ENCODE peak calls at places on chromosomes 11 and 22, in four cellular contexts. One of them, this sample, is unnamed.

GRCh38 chr22:26718488-26718887 is 61.1 kb downstream of the MIAT start:
- DNase-seq in K562: no peak
- DNase-seq in GM12878: no peak
- DNase-seq in HepG2: no peak
- DNase-seq in this sample: no peak

GRCh38 chr11:78424334-78425270 is 7.0 kb upstream of the GAB2 start:
- DNase-seq in K562: no peak
- DNase-seq in GM12878: peak
- DNase-seq in HepG2: no peak
- DNase-seq in this sample: no peak

GRCh38 chr11:36746886-36747710 is 149.1 kb upstream of the RAG2 start:
- DNase-seq in K562: peak
- DNase-seq in GM12878: peak
- DNase-seq in HepG2: peak
- DNase-seq in this sample: peak

GRCh38 chr11:76588455-76589325 is 81.9 kb downstream of the LRRC32 start:
- DNase-seq in K562: no peak
- DNase-seq in GM12878: no peak
- DNase-seq in HepG2: no peak
- DNase-seq in this sample: no peak

GRCh38 chr22:16608931-16609330 is 16.3 kb upstream of the CCT8L2 start:
- DNase-seq in K562: peak
- DNase-seq in GM12878: no peak
- DNase-seq in HepG2: no peak
- DNase-seq in this sample: no peak

GRCh38 chr11:64173616-64174355 is 7.9 kb upstream of the MACROD1 start:
- DNase-seq in K562: no peak
- DNase-seq in GM12878: no peak
- DNase-seq in HepG2: no peak
- DNase-seq in this sample: no peak

GRCh38 chr11:66861774-66862558 is 5.1 kb downstream of the LRFN4 start:
- DNase-seq in K562: no peak
- DNase-seq in GM12878: no peak
- DNase-seq in HepG2: no peak
- DNase-seq in this sample: no peak

GRCh38 chr11:98940913-98941312 is 79.8 kb upstream of the CNTN5 start:
- DNase-seq in K562: no peak
- DNase-seq in GM12878: no peak
- DNase-seq in HepG2: no peak
- DNase-seq in this sample: peak

GRCh38 chr22:35783943-35784614 is 66.4 kb downstream of the APOL5 start:
- DNase-seq in K562: no peak
- DNase-seq in GM12878: no peak
- DNase-seq in HepG2: no peak
- DNase-seq in this sample: no peak

GRCh38 chr11:114563077-114563476 is 3.4 kb upstream of the NXPE1 start:
- DNase-seq in K562: no peak
- DNase-seq in GM12878: no peak
- DNase-seq in HepG2: no peak
- DNase-seq in this sample: no peak

GRCh38 chr22:46900549-46900948 is 138.1 kb downstream of the TBC1D22A start:
- DNase-seq in K562: no peak
- DNase-seq in GM12878: no peak
- DNase-seq in HepG2: no peak
- DNase-seq in this sample: no peak

GRCh38 chr11:85875505-85875904 is 20.3 kb downstream of the CCDC83 start:
- DNase-seq in K562: no peak
- DNase-seq in GM12878: no peak
- DNase-seq in HepG2: no peak
- DNase-seq in this sample: no peak

GRCh38 chr11:75063732-75064314 is 32.9 kb downstream of the OR2AT4 start:
- DNase-seq in K562: no peak
- DNase-seq in GM12878: no peak
- DNase-seq in HepG2: no peak
- DNase-seq in this sample: no peak

GRCh38 chr11:106681435-106681834 is 336.8 kb downstream of the GUCY1A2 start:
- DNase-seq in K562: no peak
- DNase-seq in GM12878: no peak
- DNase-seq in HepG2: no peak
- DNase-seq in this sample: no peak

GRCh38 chr11:115462004-115462541 is 42.1 kb downstream of the CADM1 start:
- DNase-seq in K562: no peak
- DNase-seq in GM12878: no peak
- DNase-seq in HepG2: no peak
- DNase-seq in this sample: no peak

GRCh38 chr11:78418584-78419211 is 1.1 kb upstream of the GAB2 start:
- DNase-seq in K562: no peak
- DNase-seq in GM12878: no peak
- DNase-seq in HepG2: no peak
- DNase-seq in this sample: no peak

GRCh38 chr11:102361100-102362021 is 14.3 kb downstream of the BIRC2 start:
- DNase-seq in K562: no peak
- DNase-seq in GM12878: peak
- DNase-seq in HepG2: no peak
- DNase-seq in this sample: no peak

GRCh38 chr22:50726643-50727340 is 11.2 kb upstream of the ACR start:
- DNase-seq in K562: peak
- DNase-seq in GM12878: no peak
- DNase-seq in HepG2: peak
- DNase-seq in this sample: no peak

GRCh38 chr22:46108564-46109473 is 41.5 kb upstream of the PPARA start:
- DNase-seq in K562: peak
- DNase-seq in GM12878: no peak
- DNase-seq in HepG2: peak
- DNase-seq in this sample: no peak

GRCh38 chr11:75924966-75925784 is 110.2 kb downstream of the UVRAG start:
- DNase-seq in K562: no peak
- DNase-seq in GM12878: no peak
- DNase-seq in HepG2: no peak
- DNase-seq in this sample: no peak

GRCh38 chr11:120558754-120559431 is 47.3 kb downstream of the GRIK4 start:
- DNase-seq in K562: no peak
- DNase-seq in GM12878: no peak
- DNase-seq in HepG2: no peak
- DNase-seq in this sample: no peak

GRCh38 chr11:65503923-65504670 is 5.3 kb downstream of the MALAT1 start:
- DNase-seq in K562: no peak
- DNase-seq in GM12878: no peak
- DNase-seq in HepG2: no peak
- DNase-seq in this sample: no peak

GRCh38 chr22:47288640-47289039 is 526.2 kb downstream of the TBC1D22A start:
- DNase-seq in K562: no peak
- DNase-seq in GM12878: no peak
- DNase-seq in HepG2: no peak
- DNase-seq in this sample: peak

GRCh38 chr22:20422965-20423635 is 14.5 kb downstream of the SCARF2 start:
- DNase-seq in K562: no peak
- DNase-seq in GM12878: no peak
- DNase-seq in HepG2: no peak
- DNase-seq in this sample: no peak

GRCh38 chr11:134418119-134418840 is 6.2 kb upstream of the B3GAT1 start:
- DNase-seq in K562: no peak
- DNase-seq in GM12878: no peak
- DNase-seq in HepG2: no peak
- DNase-seq in this sample: peak

GRCh38 chr11:44315947-44316387 is 6.0 kb upstream of the ALX4 start:
- DNase-seq in K562: no peak
- DNase-seq in GM12878: no peak
- DNase-seq in HepG2: no peak
- DNase-seq in this sample: no peak

GRCh38 chr11:12287374-12288211 is 89.8 kb upstream of the PARVA start:
- DNase-seq in K562: peak
- DNase-seq in GM12878: no peak
- DNase-seq in HepG2: peak
- DNase-seq in this sample: peak

GRCh38 chr22:29830585-29830984 is 7.5 kb downstream of the ASCC2 start:
- DNase-seq in K562: no peak
- DNase-seq in GM12878: no peak
- DNase-seq in HepG2: no peak
- DNase-seq in this sample: no peak

GRCh38 chr11:12110714-12111481 is 508 bp downstream of the MICAL2 start:
- DNase-seq in K562: no peak
- DNase-seq in GM12878: no peak
- DNase-seq in HepG2: no peak
- DNase-seq in this sample: peak

GRCh38 chr11:86983071-86983488 is 27.9 kb upstream of the FZD4 start:
- DNase-seq in K562: no peak
- DNase-seq in GM12878: no peak
- DNase-seq in HepG2: peak
- DNase-seq in this sample: no peak

GRCh38 chr11:98101329-98101728 is 919.4 kb upstream of the CNTN5 start:
- DNase-seq in K562: no peak
- DNase-seq in GM12878: no peak
- DNase-seq in HepG2: no peak
- DNase-seq in this sample: no peak

GRCh38 chr11:105719073-105719846 is 109.4 kb downstream of the GRIA4 start:
- DNase-seq in K562: no peak
- DNase-seq in GM12878: peak
- DNase-seq in HepG2: peak
- DNase-seq in this sample: no peak

GRCh38 chr22:31349960-31350359 is 3.8 kb upstream of the PATZ1 start:
- DNase-seq in K562: no peak
- DNase-seq in GM12878: no peak
- DNase-seq in HepG2: no peak
- DNase-seq in this sample: no peak

GRCh38 chr22:19568337-19569311 is 44.4 kb upstream of the CLDN5 start:
- DNase-seq in K562: peak
- DNase-seq in GM12878: no peak
- DNase-seq in HepG2: no peak
- DNase-seq in this sample: no peak

GRCh38 chr11:109784536-109784935 is 308.7 kb upstream of the ZC3H12C start:
- DNase-seq in K562: no peak
- DNase-seq in GM12878: no peak
- DNase-seq in HepG2: no peak
- DNase-seq in this sample: no peak
- TF ChIP-seq NR2C2 in K562: no peak
- TF ChIP-seq NR2C2 in GM12878: no peak
- TF ChIP-seq NR2C2 in HepG2: no peak
- TF ChIP-seq NR2C2 in this sample: no peak

GRCh38 chr11:2574553-2575535 is 125.0 kb downstream of the KCNQ1OT1 start:
- DNase-seq in K562: no peak
- DNase-seq in GM12878: no peak
- DNase-seq in HepG2: no peak
- DNase-seq in this sample: peak

GRCh38 chr11:2574043-2574552 is 125.7 kb downstream of the KCNQ1OT1 start:
- DNase-seq in K562: no peak
- DNase-seq in GM12878: no peak
- DNase-seq in HepG2: no peak
- DNase-seq in this sample: peak

GRCh38 chr11:2576116-2576515 is 123.7 kb downstream of the KCNQ1OT1 start:
- DNase-seq in K562: no peak
- DNase-seq in GM12878: no peak
- DNase-seq in HepG2: no peak
- DNase-seq in this sample: peak

GRCh38 chr11:2576536-2576935 is 123.3 kb downstream of the KCNQ1OT1 start:
- DNase-seq in K562: no peak
- DNase-seq in GM12878: no peak
- DNase-seq in HepG2: no peak
- DNase-seq in this sample: peak

GRCh38 chr11:2575611-2576051 is 124.2 kb downstream of the KCNQ1OT1 start:
- DNase-seq in K562: no peak
- DNase-seq in GM12878: no peak
- DNase-seq in HepG2: no peak
- DNase-seq in this sample: peak
- TF ChIP-seq NR2C2 in K562: no peak
- TF ChIP-seq NR2C2 in GM12878: no peak
- TF ChIP-seq NR2C2 in HepG2: no peak
- TF ChIP-seq NR2C2 in this sample: no peak

GRCh38 chr11:32309541-32310217 is 125.7 kb downstream of the WT1 start:
- DNase-seq in K562: no peak
- DNase-seq in GM12878: no peak
- DNase-seq in HepG2: no peak
- DNase-seq in this sample: no peak

GRCh38 chr11:32312865-32313403 is 122.4 kb downstream of the WT1 start:
- DNase-seq in K562: peak
- DNase-seq in GM12878: no peak
- DNase-seq in HepG2: peak
- DNase-seq in this sample: peak

GRCh38 chr11:32310218-32310601 is 125.1 kb downstream of the WT1 start:
- DNase-seq in K562: no peak
- DNase-seq in GM12878: no peak
- DNase-seq in HepG2: no peak
- DNase-seq in this sample: no peak

GRCh38 chr11:32311351-32312077 is 123.8 kb downstream of the WT1 start:
- DNase-seq in K562: no peak
- DNase-seq in GM12878: no peak
- DNase-seq in HepG2: no peak
- DNase-seq in this sample: no peak

DNA sequence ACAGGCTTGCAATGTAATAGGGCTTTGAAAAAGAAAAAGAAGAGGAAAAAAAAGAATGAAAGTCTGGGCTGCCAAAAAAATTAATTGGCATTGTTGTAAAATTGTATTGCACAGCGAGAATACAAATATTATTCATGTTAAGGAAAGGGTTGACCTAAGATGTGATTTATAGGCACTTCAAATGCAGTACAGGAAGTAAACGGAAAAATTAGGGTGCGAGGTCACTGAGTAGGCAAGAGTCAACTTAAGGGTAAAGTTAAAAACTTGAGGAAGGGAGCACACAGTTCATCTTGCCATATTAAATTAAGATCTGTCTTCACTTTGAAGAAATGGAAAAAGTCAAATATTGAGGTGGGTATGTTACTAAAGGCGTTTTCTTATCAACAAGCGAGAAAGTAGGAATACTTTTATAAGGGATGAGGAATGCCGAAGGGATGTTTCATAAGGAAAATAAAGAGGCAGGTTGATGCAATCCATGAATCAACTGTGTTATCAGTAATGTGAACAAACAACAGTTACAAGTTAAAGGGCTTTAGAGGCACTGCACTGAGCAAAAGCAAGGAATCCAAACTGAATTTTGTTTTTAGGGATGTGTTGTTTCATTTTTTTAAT is 123.0 kb downstream of the WT1 start:
- DNase-seq in K562: no peak
- DNase-seq in GM12878: no peak
- DNase-seq in HepG2: no peak
- DNase-seq in this sample: no peak
- TF ChIP-seq NR2C2 in K562: no peak
- TF ChIP-seq NR2C2 in GM12878: no peak
- TF ChIP-seq NR2C2 in HepG2: no peak
- TF ChIP-seq NR2C2 in this sample: no peak

DNA sequence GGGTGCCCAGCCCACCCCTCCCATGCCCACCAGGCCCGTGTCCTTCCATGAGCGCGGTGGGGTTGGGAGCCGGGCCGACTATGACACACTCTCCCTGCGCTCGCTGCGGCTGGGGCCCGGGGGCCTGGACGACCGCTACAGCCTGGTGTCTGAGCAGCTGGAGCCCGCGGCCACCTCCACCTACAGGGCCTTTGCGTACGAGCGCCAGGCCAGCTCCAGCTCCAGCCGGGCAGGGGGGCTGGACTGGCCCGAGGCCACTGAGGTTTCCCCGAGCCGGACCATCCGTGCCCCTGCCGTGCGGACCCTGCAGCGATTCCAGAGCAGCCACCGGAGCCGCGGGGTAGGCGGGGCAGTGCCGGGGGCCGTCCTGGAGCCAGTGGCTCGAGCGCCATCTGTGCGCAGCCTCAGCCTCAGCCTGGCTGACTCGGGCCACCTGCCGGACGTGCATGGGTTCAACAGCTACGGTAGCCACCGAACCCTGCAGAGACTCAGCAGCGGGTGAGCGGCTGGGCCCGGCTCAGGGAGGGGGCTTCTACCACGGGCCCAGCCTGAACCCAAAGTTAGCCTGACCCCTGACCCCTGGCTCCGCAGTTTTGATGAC is 3.0 kb downstream of the PKP3 start:
- DNase-seq in K562: no peak
- DNase-seq in GM12878: no peak
- DNase-seq in HepG2: peak
- DNase-seq in this sample: no peak
- TF ChIP-seq NR2C2 in K562: no peak
- TF ChIP-seq NR2C2 in GM12878: no peak
- TF ChIP-seq NR2C2 in HepG2: peak
- TF ChIP-seq NR2C2 in this sample: no peak